ENCODE peak calls at places on chromosomes 12 and 14, in six cellular contexts. One of them, this sample, is unnamed.

GRCh38 chr14:99677231-99677891 is 6.7 kb upstream of the CYP46A1 start:
- DNase-seq in CD4-positive, alpha-beta T cell: no peak
- DNase-seq in H9: no peak
- DNase-seq in CD8-positive, alpha-beta T cell: no peak
- DNase-seq in mammary epithelial cell: no peak
- DNase-seq in ovary: no peak
- DNase-seq in this sample: no peak

GRCh38 chr12:32107376-32108267 is 975 bp downstream of the BICD1 start:
- DNase-seq in CD4-positive, alpha-beta T cell: peak
- DNase-seq in ovary: peak
- DNase-seq in H9: no peak
- DNase-seq in CD8-positive, alpha-beta T cell: peak
- DNase-seq in mammary epithelial cell: peak
- DNase-seq in this sample: peak

GRCh38 chr14:55416866-55417265 is 5.2 kb upstream of the ATG14 start:
- DNase-seq in CD4-positive, alpha-beta T cell: peak
- DNase-seq in ovary: no peak
- DNase-seq in CD8-positive, alpha-beta T cell: no peak
- DNase-seq in mammary epithelial cell: no peak
- DNase-seq in H9: peak
- DNase-seq in this sample: no peak

GRCh38 chr12:85275359-85275758 is 4.7 kb upstream of the ALX1 start:
- DNase-seq in ovary: peak
- DNase-seq in CD8-positive, alpha-beta T cell: no peak
- DNase-seq in H9: no peak
- DNase-seq in CD4-positive, alpha-beta T cell: no peak
- DNase-seq in mammary epithelial cell: no peak
- DNase-seq in this sample: no peak

GRCh38 chr12:13436696-13437391 is 240.3 kb downstream of the EMP1 start:
- DNase-seq in H9: no peak
- DNase-seq in mammary epithelial cell: peak
- DNase-seq in CD4-positive, alpha-beta T cell: no peak
- DNase-seq in CD8-positive, alpha-beta T cell: no peak
- DNase-seq in ovary: no peak
- DNase-seq in this sample: peak

GRCh38 chr14:21498540-21499526 is 12.3 kb downstream of the METTL3 start:
- DNase-seq in CD8-positive, alpha-beta T cell: no peak
- DNase-seq in H9: no peak
- DNase-seq in CD4-positive, alpha-beta T cell: no peak
- DNase-seq in ovary: no peak
- DNase-seq in mammary epithelial cell: peak
- DNase-seq in this sample: peak

GRCh38 chr12:67531051-67531450 is 117.5 kb upstream of the DYRK2 start:
- DNase-seq in H9: no peak
- DNase-seq in CD4-positive, alpha-beta T cell: no peak
- DNase-seq in mammary epithelial cell: no peak
- DNase-seq in CD8-positive, alpha-beta T cell: no peak
- DNase-seq in ovary: no peak
- DNase-seq in this sample: no peak

GRCh38 chr12:56469007-56469930 is 891 bp downstream of the SPRYD4 start:
- DNase-seq in ovary: peak
- DNase-seq in mammary epithelial cell: no peak
- DNase-seq in H9: no peak
- DNase-seq in CD4-positive, alpha-beta T cell: no peak
- DNase-seq in CD8-positive, alpha-beta T cell: no peak
- DNase-seq in this sample: peak

GRCh38 chr14:37594238-37594915 is 672 bp downstream of the FOXA1 start:
- DNase-seq in CD8-positive, alpha-beta T cell: no peak
- DNase-seq in H9: peak
- DNase-seq in ovary: no peak
- DNase-seq in CD4-positive, alpha-beta T cell: no peak
- DNase-seq in mammary epithelial cell: peak
- DNase-seq in this sample: peak
- H3K27ac ChIP-seq in CD8-positive, alpha-beta T cell: no peak
- H3K27ac ChIP-seq in H9: no peak
- H3K27ac ChIP-seq in ovary: no peak
- H3K27ac ChIP-seq in CD4-positive, alpha-beta T cell: no peak
- H3K27ac ChIP-seq in mammary epithelial cell: peak
- H3K27ac ChIP-seq in this sample: no peak

GRCh38 chr12:26370098-26370497 is 174.7 kb downstream of the SSPN start:
- DNase-seq in CD4-positive, alpha-beta T cell: no peak
- DNase-seq in H9: no peak
- DNase-seq in ovary: no peak
- DNase-seq in CD8-positive, alpha-beta T cell: no peak
- DNase-seq in mammary epithelial cell: no peak
- DNase-seq in this sample: no peak
- TF ChIP-seq CTCF in CD4-positive, alpha-beta T cell: no peak
- TF ChIP-seq CTCF in H9: no peak
- TF ChIP-seq CTCF in ovary: no peak
- TF ChIP-seq CTCF in CD8-positive, alpha-beta T cell: no peak
- TF ChIP-seq CTCF in mammary epithelial cell: no peak
- TF ChIP-seq CTCF in this sample: no peak

DNA sequence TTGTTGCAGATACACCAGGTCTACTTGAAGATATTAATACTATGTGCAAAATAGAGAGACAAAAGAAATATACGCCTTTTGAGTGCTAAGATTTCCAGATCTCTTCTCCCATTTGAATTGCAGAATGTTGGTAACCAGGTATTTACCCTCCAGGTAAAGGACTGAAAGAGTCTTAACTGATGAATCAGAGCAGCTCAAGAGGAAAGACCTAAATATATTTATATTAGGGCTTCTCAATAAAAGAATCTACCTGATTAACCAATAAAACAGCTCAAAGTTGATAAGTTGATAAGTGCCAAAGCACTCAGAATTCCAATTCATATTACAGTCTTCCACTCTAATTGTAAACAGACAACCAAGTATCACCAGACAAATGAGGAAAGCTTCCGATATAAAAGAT is 59.2 kb downstream of the ZNF641 start:
- DNase-seq in CD8-positive, alpha-beta T cell: no peak
- DNase-seq in CD4-positive, alpha-beta T cell: no peak
- DNase-seq in H9: no peak
- DNase-seq in mammary epithelial cell: peak
- DNase-seq in ovary: no peak
- DNase-seq in this sample: no peak
- H3K27ac ChIP-seq in CD8-positive, alpha-beta T cell: no peak
- H3K27ac ChIP-seq in CD4-positive, alpha-beta T cell: no peak
- H3K27ac ChIP-seq in H9: no peak
- H3K27ac ChIP-seq in mammary epithelial cell: no peak
- H3K27ac ChIP-seq in ovary: no peak
- H3K27ac ChIP-seq in this sample: no peak

GRCh38 chr12:6061661-6062060 is 62.8 kb downstream of the VWF start:
- DNase-seq in mammary epithelial cell: no peak
- DNase-seq in CD4-positive, alpha-beta T cell: no peak
- DNase-seq in ovary: no peak
- DNase-seq in CD8-positive, alpha-beta T cell: no peak
- DNase-seq in H9: no peak
- DNase-seq in this sample: no peak

GRCh38 chr12:6065872-6066217 is 58.6 kb downstream of the VWF start:
- DNase-seq in H9: no peak
- DNase-seq in CD8-positive, alpha-beta T cell: no peak
- DNase-seq in mammary epithelial cell: no peak
- DNase-seq in CD4-positive, alpha-beta T cell: no peak
- DNase-seq in ovary: no peak
- DNase-seq in this sample: no peak

GRCh38 chr12:6065131-6065871 is 59.2 kb downstream of the VWF start:
- DNase-seq in H9: no peak
- DNase-seq in ovary: no peak
- DNase-seq in mammary epithelial cell: no peak
- DNase-seq in CD4-positive, alpha-beta T cell: no peak
- DNase-seq in CD8-positive, alpha-beta T cell: no peak
- DNase-seq in this sample: no peak

GRCh38 chr12:6062427-6063378 is 61.8 kb downstream of the VWF start:
- DNase-seq in H9: peak
- DNase-seq in ovary: no peak
- DNase-seq in CD8-positive, alpha-beta T cell: peak
- DNase-seq in CD4-positive, alpha-beta T cell: peak
- DNase-seq in mammary epithelial cell: peak
- DNase-seq in this sample: peak

GRCh38 chr12:6063379-6063735 is 61.1 kb downstream of the VWF start:
- DNase-seq in H9: no peak
- DNase-seq in CD8-positive, alpha-beta T cell: no peak
- DNase-seq in ovary: no peak
- DNase-seq in mammary epithelial cell: no peak
- DNase-seq in CD4-positive, alpha-beta T cell: no peak
- DNase-seq in this sample: no peak
- TF ChIP-seq CTCF in H9: no peak
- TF ChIP-seq CTCF in CD8-positive, alpha-beta T cell: no peak
- TF ChIP-seq CTCF in ovary: no peak
- TF ChIP-seq CTCF in mammary epithelial cell: no peak
- TF ChIP-seq CTCF in CD4-positive, alpha-beta T cell: no peak
- TF ChIP-seq CTCF in this sample: peak

DNA sequence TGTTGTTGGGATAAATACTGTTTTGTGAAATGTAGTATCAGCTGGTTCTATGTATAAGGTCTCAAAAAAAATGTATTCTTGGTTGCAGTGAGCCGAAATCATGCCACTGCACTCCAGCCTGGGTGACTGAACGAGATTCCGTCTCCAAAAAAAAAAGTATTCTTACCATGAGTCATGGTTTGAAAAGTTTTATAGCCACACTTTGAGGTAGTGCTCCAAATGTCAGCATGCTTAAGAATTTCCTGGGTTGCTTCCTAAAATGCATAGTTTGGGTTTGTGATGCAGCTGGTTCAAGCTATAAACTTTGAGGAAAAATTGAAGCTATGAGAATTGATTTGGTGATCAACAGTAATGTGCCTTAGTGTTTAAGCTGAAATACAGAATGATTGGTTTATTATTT is 48.0 kb downstream of the ETNK1 start:
- DNase-seq in CD4-positive, alpha-beta T cell: no peak
- DNase-seq in CD8-positive, alpha-beta T cell: no peak
- DNase-seq in ovary: no peak
- DNase-seq in H9: no peak
- DNase-seq in mammary epithelial cell: peak
- DNase-seq in this sample: no peak
- H3K27ac ChIP-seq in CD4-positive, alpha-beta T cell: no peak
- H3K27ac ChIP-seq in CD8-positive, alpha-beta T cell: no peak
- H3K27ac ChIP-seq in ovary: no peak
- H3K27ac ChIP-seq in H9: no peak
- H3K27ac ChIP-seq in mammary epithelial cell: no peak
- H3K27ac ChIP-seq in this sample: no peak

This sample was measured in body of pancreas.